ENCODE peak calls at places on chromosomes 4 and X, in four cellular contexts. E is cardiac muscle cell, B is NCI-H510A, I is HS-5. V is an unnamed sample.

GRCh38 chr4:147477439-147477838 is 3.5 kb upstream of the EDNRA start:
- DNase-seq in B (no peak), I (no peak), E (no peak), V (no peak)

GRCh38 chr4:7351014-7351413 is 83.7 kb downstream of the PSAPL1 start:
- DNase-seq in B (no peak), I (no peak), E (no peak), V (no peak)

GRCh38 chr4:119659576-119659975 is 31.0 kb upstream of the PDE5A start:
- DNase-seq in B (no peak), I (no peak), E (no peak), V (no peak)

GRCh38 chr4:38768968-38769394 is 13.8 kb downstream of the TLR10 start:
- DNase-seq in I (no peak), B (no peak), E (peak), V (no peak)

GRCh38 chr4:76881375-76881774 is 16.6 kb downstream of the SOWAHB start:
- DNase-seq in E (no peak), B (peak), I (no peak), V (no peak)

GRCh38 chrX:137565921-137566745 is at the start of gene ZIC3:
- DNase-seq in B (no peak), I (no peak), E (peak), V (no peak)

GRCh38 chr4:178836865-178837264 is 1394.6 kb upstream of the AGA start:
- DNase-seq in E (no peak), B (no peak), I (no peak), V (no peak)

GRCh38 chrX:1807301-1807731 is 192.5 kb downstream of the ASMT start:
- DNase-seq in I (no peak), E (no peak), B (no peak), V (no peak)

GRCh38 chr4:17805580-17805979 is 5.0 kb downstream of the DCAF16 start:
- DNase-seq in B (no peak), I (no peak), E (no peak), V (no peak)

GRCh38 chr4:185836268-185837084 is 24.5 kb upstream of the SORBS2 start:
- DNase-seq in E (no peak), B (no peak), I (no peak), V (no peak)

GRCh38 chr4:16643852-16644251 is 254.6 kb downstream of the LDB2 start:
- DNase-seq in E (no peak), I (no peak), B (no peak), V (no peak)

GRCh38 chr4:10456270-10457254 is 664 bp downstream of the ZNF518B start:
- DNase-seq in I (no peak), B (peak), E (peak), V (no peak)

GRCh38 chr4:37699874-37700481 is 13.8 kb upstream of the RELL1 start:
- DNase-seq in E (no peak), I (no peak), B (no peak), V (no peak)

GRCh38 chr4:15704145-15704544 is 1.3 kb downstream of the BST1 start:
- DNase-seq in I (no peak), B (no peak), E (no peak), V (no peak)

GRCh38 chrX:104391905-104392304 is 137.2 kb upstream of the ESX1 start:
- DNase-seq in I (no peak), B (no peak), E (no peak), V (no peak)

GRCh38 chrX:77918568-77918967 is 8.1 kb downstream of the ATP7A start:
- DNase-seq in E (peak), I (no peak), B (no peak), V (no peak)

GRCh38 chr4:156778093-156778492 is 193.5 kb downstream of the PDGFC start:
- DNase-seq in B (no peak), E (no peak), I (no peak), V (no peak)

GRCh38 chrX:86148024-86148511 is at the start of gene DACH2:
- DNase-seq in B (peak), E (peak), I (no peak), V (no peak)

GRCh38 chr4:6258741-6259140 is 10.9 kb upstream of the WFS1 start:
- DNase-seq in E (no peak), I (no peak), B (no peak), V (no peak)

GRCh38 chrX:117038918-117039440 is 576.2 kb upstream of the CT83 start:
- DNase-seq in B (no peak), E (no peak), I (no peak), V (no peak)

GRCh38 chr4:183443609-183444148 is 757 bp upstream of the CDKN2AIP start:
- DNase-seq in I (peak), B (peak), E (no peak), V (no peak)

GRCh38 chr4:126757219-126757618 is 875.5 kb upstream of the INTU start:
- DNase-seq in I (no peak), E (peak), B (no peak), V (no peak)

GRCh38 chr4:140116442-140117104 is 37.4 kb downstream of the MAML3 start:
- DNase-seq in I (no peak), E (no peak), B (no peak), V (no peak)

GRCh38 chr4:183380901-183381300 is 58.7 kb upstream of the CLDN24 start:
- DNase-seq in B (no peak), I (no peak), E (no peak), V (no peak)

GRCh38 chr4:26021417-26022345 is 107.7 kb downstream of the SMIM20 start:
- DNase-seq in E (no peak), B (peak), I (no peak), V (no peak)

V was measured in HS-27A.